ENCODE peak calls at places on chromosomes 1 and 21, in six cellular contexts. P is Peyer's patch, L is OCI-LY7, C is dorsolateral prefrontal cortex, W is mucosa of descending colon, V is foreskin fibroblast. X is an unnamed sample.

GRCh38 chr1:18913065-18913502 is 10.7 kb upstream of the ALDH4A1 start:
- DNase-seq in L (peak), V (peak), C (peak), W (peak), P (peak), X (peak)

GRCh38 chr1:20405051-20405754 is 80.8 kb downstream of the CAMK2N1 start:
- DNase-seq in L (peak), C (no peak), V (no peak), P (no peak), W (no peak), X (no peak)

GRCh38 chr21:23130308-23130707 is 2132.1 kb downstream of the NCAM2 start:
- DNase-seq in C (no peak), P (no peak), L (no peak), V (no peak), W (no peak), X (no peak)

GRCh38 chr1:116772648-116773045 is 18.4 kb downstream of the CD2 start:
- DNase-seq in P (no peak), V (peak), W (no peak), L (no peak), C (no peak), X (peak)

GRCh38 chr1:14826731-14827326 is 228.3 kb downstream of the KAZN start:
- DNase-seq in W (no peak), L (no peak), V (no peak), C (no peak), P (no peak), X (no peak)

GRCh38 chr1:67716800-67717199 is 31.8 kb downstream of the GADD45A start:
- DNase-seq in P (no peak), V (peak), C (no peak), L (no peak), W (peak), X (no peak)

GRCh38 chr1:202807926-202808757 is at the start of gene KDM5B:
- DNase-seq in C (peak), W (peak), P (peak), V (peak), L (no peak), X (peak)

GRCh38 chr1:10625554-10625953 is 150.8 kb downstream of the PEX14 start:
- DNase-seq in L (no peak), W (no peak), V (no peak), P (no peak), C (no peak), X (no peak)

GRCh38 chr1:86708923-86709322 is 4.5 kb downstream of the SH3GLB1 start:
- DNase-seq in W (no peak), P (no peak), C (no peak), L (no peak), V (no peak), X (no peak)

GRCh38 chr1:45205910-45206721 is at the start of gene ZSWIM5:
- DNase-seq in C (peak), L (peak), W (peak), V (peak), P (peak), X (peak)
- TF ChIP-seq CTCF in C (no peak), L (no peak), W (no peak), V (no peak), P (no peak), X (no peak)

GRCh38 chr1:35894183-35894582 is 11.2 kb downstream of the AGO1 start:
- DNase-seq in W (no peak), V (no peak), L (peak), P (no peak), C (peak), X (no peak)

GRCh38 chr1:35902671-35903070 is 19.7 kb downstream of the AGO1 start:
- DNase-seq in W (no peak), L (no peak), C (no peak), P (no peak), V (no peak), X (no peak)

GRCh38 chr1:35901235-35901634 is 18.2 kb downstream of the AGO1 start:
- DNase-seq in C (no peak), W (no peak), V (no peak), P (no peak), L (no peak), X (no peak)

GRCh38 chr1:35899941-35900340 is 16.9 kb downstream of the AGO1 start:
- DNase-seq in L (no peak), C (no peak), V (no peak), P (no peak), W (no peak), X (no peak)
- TF ChIP-seq CTCF in L (peak), C (no peak), V (no peak), P (no peak), W (no peak), X (no peak)

GRCh38 chr1:46131727-46132528 is 501 bp downstream of the PIK3R3 start:
- DNase-seq in L (peak), V (no peak), W (peak), P (peak), C (peak), X (peak)

GRCh38 chr1:46133946-46134345 is 1.5 kb upstream of the PIK3R3 start:
- DNase-seq in V (no peak), P (no peak), W (no peak), L (peak), C (no peak), X (no peak)

GRCh38 chr1:46131093-46131492 is 1.3 kb downstream of the PIK3R3 start:
- DNase-seq in L (no peak), V (no peak), C (no peak), P (no peak), W (no peak), X (no peak)

GRCh38 chr1:46133181-46133658 is 791 bp upstream of the PIK3R3 start:
- DNase-seq in V (no peak), P (no peak), W (no peak), L (peak), C (peak), X (peak)

GRCh38 chr1:46132529-46133180 is at the start of gene PIK3R3:
- DNase-seq in L (peak), P (peak), V (peak), C (peak), W (peak), X (peak)
- TF ChIP-seq CTCF in L (no peak), P (no peak), V (no peak), C (peak), W (no peak), X (no peak)

GRCh38 chr1:248696775-248697174 is 5.8 kb downstream of the OR14I1 start:
- DNase-seq in P (no peak), V (no peak), W (no peak), L (no peak), C (no peak), X (no peak)
- TF ChIP-seq CTCF in P (no peak), V (no peak), W (no peak), L (no peak), C (no peak), X (no peak)

DNA sequence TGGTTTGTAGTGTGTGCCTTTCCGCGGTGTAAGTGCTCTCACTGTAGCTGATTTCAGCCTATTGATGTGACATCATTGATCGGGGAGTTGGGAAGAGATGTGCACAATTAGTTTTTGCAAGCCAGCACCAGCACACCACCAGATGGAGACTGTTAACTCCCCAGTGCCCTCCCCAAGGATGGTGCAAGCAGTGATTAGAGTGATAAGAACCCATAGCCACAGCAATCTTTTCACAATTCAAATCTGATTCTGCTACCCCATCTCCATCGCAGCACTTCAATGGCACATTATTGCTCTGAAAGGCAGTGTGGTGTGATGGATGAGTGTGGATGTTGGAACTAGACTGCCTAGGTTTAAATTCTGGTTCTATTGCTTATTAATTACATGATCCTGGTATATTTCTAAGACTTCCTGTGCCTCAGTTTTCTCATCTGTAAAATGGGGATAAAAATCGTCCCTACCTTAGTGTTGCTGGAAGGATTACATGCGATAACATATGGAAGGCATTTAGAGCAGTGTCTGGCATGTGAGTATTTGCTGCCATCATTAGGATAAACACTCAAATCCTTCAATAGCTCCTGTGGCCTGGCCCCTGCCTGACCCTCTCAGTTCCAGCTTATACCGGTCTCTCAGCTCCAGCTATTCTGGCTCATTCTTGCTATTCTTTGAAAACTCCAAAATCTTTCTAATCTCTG is 6.7 kb downstream of the CSF3R start:
- DNase-seq in V (peak), C (no peak), L (no peak), W (no peak), P (no peak), X (no peak)
- TF ChIP-seq CTCF in V (no peak), C (no peak), L (no peak), W (no peak), P (no peak), X (no peak)

DNA sequence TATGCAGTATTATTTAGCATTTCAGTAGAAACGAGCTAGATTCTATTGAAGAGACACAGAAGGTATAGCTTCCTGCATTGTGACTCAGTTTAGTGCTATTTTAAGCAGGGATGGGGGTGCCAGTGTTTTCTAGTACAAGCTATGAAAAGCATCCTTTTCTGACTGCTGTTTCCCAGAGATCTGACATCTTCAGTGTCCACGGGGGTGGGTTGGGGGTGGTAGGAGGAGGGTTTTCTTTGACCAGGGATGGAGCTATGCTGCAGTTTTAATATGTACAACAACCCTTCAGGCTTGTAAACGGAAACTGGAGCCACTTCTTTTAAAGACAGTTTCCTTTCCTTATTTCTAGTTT is 2.7 kb upstream of the NEGR1 start:
- DNase-seq in L (no peak), V (no peak), P (no peak), W (peak), C (peak), X (peak)
- TF ChIP-seq CTCF in L (no peak), V (no peak), P (no peak), W (no peak), C (no peak), X (no peak)

DNA sequence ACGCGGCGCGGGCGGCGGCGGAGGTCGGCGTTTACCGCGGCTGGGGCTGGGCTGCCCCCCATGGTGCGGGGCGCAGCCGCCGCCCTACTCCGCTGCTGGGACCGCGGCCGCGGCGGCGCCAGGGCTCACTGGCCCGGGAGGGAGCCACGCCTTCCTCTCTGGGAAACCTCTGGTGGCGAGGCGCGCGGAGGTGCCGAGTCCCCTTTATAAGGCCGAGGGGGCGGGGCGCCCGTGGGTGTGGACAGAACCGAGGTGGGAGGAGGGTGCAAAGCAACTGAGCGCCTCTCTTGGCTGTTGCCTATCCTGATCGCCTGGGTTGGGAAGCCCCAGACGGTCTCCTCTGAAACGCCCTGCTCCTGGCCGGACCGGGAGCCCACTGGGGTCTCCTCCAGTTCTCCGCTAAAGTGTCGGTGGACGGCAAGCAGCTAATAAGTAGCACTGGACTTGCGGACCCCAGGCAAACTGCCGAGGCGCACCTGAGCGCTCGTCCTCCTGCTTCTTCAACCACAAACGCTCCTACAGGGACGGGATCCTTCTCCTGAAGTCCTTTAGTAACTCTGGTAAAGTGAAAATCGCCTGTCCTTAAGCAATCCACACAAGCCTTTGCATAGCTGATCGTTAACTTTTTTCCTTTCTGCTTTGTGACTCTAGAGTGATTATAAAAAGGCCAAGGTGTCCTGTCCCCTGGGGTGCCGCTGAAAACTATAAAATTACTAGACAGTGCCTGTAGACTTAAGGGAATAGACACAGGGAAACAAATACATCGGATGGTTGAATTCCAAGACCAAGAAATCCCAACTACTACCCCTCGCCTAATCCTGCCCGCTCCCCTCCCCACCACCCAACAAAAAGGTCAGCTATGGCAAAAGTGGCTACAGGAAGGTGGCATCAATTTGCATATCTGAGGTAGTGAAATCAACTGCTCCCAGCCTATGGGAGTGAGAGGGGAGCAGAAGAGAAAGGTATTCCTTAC is at the start of gene PTGER3:
- DNase-seq in L (no peak), V (no peak), C (peak), W (peak), P (peak), X (peak)
- TF ChIP-seq CTCF in L (no peak), V (no peak), C (no peak), W (no peak), P (no peak), X (no peak)

X was measured in activated CD8-positive, alpha-beta T cell treated with anti-CD3 and anti-CD28 coated beads for 36 hours.